ENCODE peak calls at places on chromosomes 3 and 15, in six cellular contexts. One of them, this sample, is unnamed.

GRCh38 chr15:77107531-77108355 is 36.8 kb upstream of the TSPAN3 start:
- DNase-seq in tibial nerve: peak
- DNase-seq in esophagus squamous epithelium: no peak
- DNase-seq in IMR-90: peak
- DNase-seq in body of pancreas: peak
- DNase-seq in GM12892: no peak
- DNase-seq in this sample: peak

GRCh38 chr15:72968531-72968922 is 83.7 kb upstream of the NEO1 start:
- DNase-seq in GM12892: no peak
- DNase-seq in esophagus squamous epithelium: no peak
- DNase-seq in tibial nerve: no peak
- DNase-seq in IMR-90: no peak
- DNase-seq in body of pancreas: peak
- DNase-seq in this sample: no peak

GRCh38 chr3:148911173-148911572 is 46.1 kb downstream of the CPA3 start:
- DNase-seq in IMR-90: no peak
- DNase-seq in esophagus squamous epithelium: no peak
- DNase-seq in GM12892: no peak
- DNase-seq in body of pancreas: no peak
- DNase-seq in tibial nerve: no peak
- DNase-seq in this sample: peak

GRCh38 chr3:30342319-30343060 is 263.9 kb upstream of the TGFBR2 start:
- DNase-seq in IMR-90: peak
- DNase-seq in tibial nerve: no peak
- DNase-seq in esophagus squamous epithelium: no peak
- DNase-seq in body of pancreas: peak
- DNase-seq in GM12892: no peak
- DNase-seq in this sample: no peak

GRCh38 chr3:137013955-137014688 is 56.3 kb downstream of the IL20RB start:
- DNase-seq in tibial nerve: peak
- DNase-seq in IMR-90: peak
- DNase-seq in esophagus squamous epithelium: peak
- DNase-seq in GM12892: peak
- DNase-seq in body of pancreas: peak
- DNase-seq in this sample: peak

GRCh38 chr3:72345237-72345878 is 502.9 kb downstream of the SHQ1 start:
- DNase-seq in GM12892: no peak
- DNase-seq in IMR-90: no peak
- DNase-seq in esophagus squamous epithelium: no peak
- DNase-seq in body of pancreas: no peak
- DNase-seq in tibial nerve: no peak
- DNase-seq in this sample: no peak

GRCh38 chr3:67048067-67048715 is 50.1 kb downstream of the KBTBD8 start:
- DNase-seq in body of pancreas: no peak
- DNase-seq in esophagus squamous epithelium: no peak
- DNase-seq in GM12892: no peak
- DNase-seq in tibial nerve: no peak
- DNase-seq in IMR-90: no peak
- DNase-seq in this sample: no peak

GRCh38 chr15:25682349-25682748 is 180.8 kb downstream of the ATP10A start:
- DNase-seq in body of pancreas: no peak
- DNase-seq in tibial nerve: no peak
- DNase-seq in esophagus squamous epithelium: no peak
- DNase-seq in IMR-90: no peak
- DNase-seq in GM12892: no peak
- DNase-seq in this sample: no peak

GRCh38 chr3:45227946-45228345 is 1.9 kb upstream of the TMEM158 start:
- DNase-seq in IMR-90: no peak
- DNase-seq in GM12892: no peak
- DNase-seq in body of pancreas: no peak
- DNase-seq in tibial nerve: no peak
- DNase-seq in esophagus squamous epithelium: no peak
- DNase-seq in this sample: no peak

GRCh38 chr15:74933573-74933972 is 4.3 kb downstream of the COX5A start:
- DNase-seq in tibial nerve: no peak
- DNase-seq in body of pancreas: no peak
- DNase-seq in esophagus squamous epithelium: no peak
- DNase-seq in GM12892: no peak
- DNase-seq in IMR-90: no peak
- DNase-seq in this sample: no peak

GRCh38 chr15:74937226-74937601 is 659 bp downstream of the COX5A start:
- DNase-seq in body of pancreas: no peak
- DNase-seq in esophagus squamous epithelium: no peak
- DNase-seq in tibial nerve: no peak
- DNase-seq in IMR-90: no peak
- DNase-seq in GM12892: no peak
- DNase-seq in this sample: no peak

DNA sequence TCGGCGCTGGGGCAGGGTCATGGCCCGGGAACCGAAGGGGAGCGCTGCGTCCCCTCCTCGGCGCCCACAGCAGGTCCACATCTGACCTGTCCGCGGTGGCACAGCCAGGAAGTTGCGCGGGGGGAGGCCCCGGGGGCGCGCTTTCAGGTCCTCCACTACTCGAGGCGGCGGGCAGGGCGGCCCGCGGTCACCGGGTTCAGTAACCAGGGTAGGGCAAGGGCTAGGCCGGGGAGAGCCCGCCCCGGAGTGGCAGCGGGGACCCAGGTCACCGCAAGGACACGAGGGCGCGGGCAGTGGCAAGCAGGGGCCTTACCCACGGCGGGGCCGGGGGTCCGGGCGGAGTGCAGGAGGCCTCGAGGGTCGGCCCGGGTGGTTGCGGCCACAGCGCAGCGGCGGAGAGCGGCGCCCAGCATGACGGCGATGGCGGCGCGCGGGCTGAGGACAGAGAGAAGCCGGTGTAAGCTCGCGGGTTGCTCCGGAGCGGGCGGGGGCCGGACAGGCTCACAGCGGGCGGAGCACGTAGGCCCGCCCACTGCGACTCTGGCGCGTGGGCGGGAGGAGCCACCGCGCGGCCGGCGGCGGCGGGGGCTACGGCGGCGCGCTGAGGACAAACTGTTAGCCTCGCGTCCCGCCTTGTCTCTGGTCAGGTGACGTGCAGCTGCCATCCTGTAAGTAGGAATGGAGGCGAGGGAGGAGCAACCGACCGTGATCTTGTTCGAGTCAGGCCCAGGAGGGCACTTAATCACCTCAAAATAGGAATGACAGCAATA is at the start of gene COX5A:
- DNase-seq in GM12892: peak
- DNase-seq in body of pancreas: peak
- DNase-seq in IMR-90: peak
- DNase-seq in esophagus squamous epithelium: peak
- DNase-seq in tibial nerve: peak
- DNase-seq in this sample: peak
- TF ChIP-seq POLR2A in GM12892: peak
- TF ChIP-seq POLR2A in body of pancreas: peak
- TF ChIP-seq POLR2A in IMR-90: peak
- TF ChIP-seq POLR2A in esophagus squamous epithelium: no peak
- TF ChIP-seq POLR2A in tibial nerve: peak
- TF ChIP-seq POLR2A in this sample: peak

GRCh38 chr15:101429646-101430045 is 59.9 kb downstream of the PCSK6 start:
- DNase-seq in tibial nerve: no peak
- DNase-seq in IMR-90: no peak
- DNase-seq in body of pancreas: no peak
- DNase-seq in GM12892: no peak
- DNase-seq in esophagus squamous epithelium: no peak
- DNase-seq in this sample: no peak

GRCh38 chr15:101433396-101433795 is 56.1 kb downstream of the PCSK6 start:
- DNase-seq in esophagus squamous epithelium: no peak
- DNase-seq in IMR-90: no peak
- DNase-seq in GM12892: no peak
- DNase-seq in body of pancreas: no peak
- DNase-seq in tibial nerve: no peak
- DNase-seq in this sample: no peak

GRCh38 chr15:101431748-101432147 is 57.8 kb downstream of the PCSK6 start:
- DNase-seq in body of pancreas: no peak
- DNase-seq in esophagus squamous epithelium: no peak
- DNase-seq in IMR-90: no peak
- DNase-seq in tibial nerve: no peak
- DNase-seq in GM12892: no peak
- DNase-seq in this sample: no peak

GRCh38 chr15:101432982-101433381 is 56.5 kb downstream of the PCSK6 start:
- DNase-seq in tibial nerve: no peak
- DNase-seq in IMR-90: no peak
- DNase-seq in esophagus squamous epithelium: no peak
- DNase-seq in body of pancreas: no peak
- DNase-seq in GM12892: no peak
- DNase-seq in this sample: no peak

DNA sequence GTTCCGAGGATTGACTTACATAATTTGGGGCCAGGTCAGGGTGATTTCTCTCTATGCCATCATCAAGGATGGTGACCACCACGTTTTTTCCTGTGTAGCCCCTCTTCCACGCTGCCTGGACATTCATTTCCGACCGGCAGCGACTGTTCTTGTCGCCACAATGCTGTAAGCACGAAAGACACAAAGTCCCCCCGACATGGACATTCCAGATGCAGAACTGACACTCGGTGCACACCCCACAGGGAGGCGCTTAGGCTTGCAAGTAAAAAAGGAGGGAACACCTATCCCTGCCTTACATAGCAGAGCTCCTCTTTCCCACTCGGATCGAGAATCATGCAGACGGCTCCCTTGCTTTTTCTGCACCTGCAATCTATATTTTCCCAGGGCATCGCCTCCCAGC is 58.2 kb downstream of the PCSK6 start:
- DNase-seq in body of pancreas: no peak
- DNase-seq in GM12892: no peak
- DNase-seq in tibial nerve: no peak
- DNase-seq in esophagus squamous epithelium: no peak
- DNase-seq in IMR-90: no peak
- DNase-seq in this sample: no peak
- TF ChIP-seq POLR2A in body of pancreas: no peak
- TF ChIP-seq POLR2A in GM12892: no peak
- TF ChIP-seq POLR2A in tibial nerve: no peak
- TF ChIP-seq POLR2A in esophagus squamous epithelium: no peak
- TF ChIP-seq POLR2A in IMR-90: no peak
- TF ChIP-seq POLR2A in this sample: no peak

GRCh38 chr3:101850327-101851048 is 1.2 kb downstream of the NFKBIZ start:
- DNase-seq in GM12892: no peak
- DNase-seq in body of pancreas: peak
- DNase-seq in IMR-90: peak
- DNase-seq in tibial nerve: no peak
- DNase-seq in esophagus squamous epithelium: no peak
- DNase-seq in this sample: no peak

GRCh38 chr3:101849714-101850326 is 506 bp downstream of the NFKBIZ start:
- DNase-seq in IMR-90: no peak
- DNase-seq in GM12892: no peak
- DNase-seq in tibial nerve: peak
- DNase-seq in esophagus squamous epithelium: peak
- DNase-seq in body of pancreas: peak
- DNase-seq in this sample: no peak

GRCh38 chr3:101847328-101847727 is 2.0 kb upstream of the NFKBIZ start:
- DNase-seq in IMR-90: no peak
- DNase-seq in body of pancreas: no peak
- DNase-seq in esophagus squamous epithelium: no peak
- DNase-seq in tibial nerve: no peak
- DNase-seq in GM12892: no peak
- DNase-seq in this sample: no peak

GRCh38 chr3:101848326-101848725 is 988 bp upstream of the NFKBIZ start:
- DNase-seq in GM12892: no peak
- DNase-seq in tibial nerve: no peak
- DNase-seq in IMR-90: no peak
- DNase-seq in body of pancreas: no peak
- DNase-seq in esophagus squamous epithelium: no peak
- DNase-seq in this sample: no peak

GRCh38 chr3:101848754-101849713 is at the start of gene NFKBIZ:
- DNase-seq in IMR-90: peak
- DNase-seq in tibial nerve: peak
- DNase-seq in body of pancreas: peak
- DNase-seq in esophagus squamous epithelium: peak
- DNase-seq in GM12892: peak
- DNase-seq in this sample: peak
- TF ChIP-seq POLR2A in IMR-90: peak
- TF ChIP-seq POLR2A in tibial nerve: peak
- TF ChIP-seq POLR2A in body of pancreas: peak
- TF ChIP-seq POLR2A in esophagus squamous epithelium: no peak
- TF ChIP-seq POLR2A in GM12892: peak
- TF ChIP-seq POLR2A in this sample: peak

GRCh38 chr15:69452702-69453513 is at the start of gene RPLP1:
- DNase-seq in body of pancreas: peak
- DNase-seq in IMR-90: peak
- DNase-seq in tibial nerve: peak
- DNase-seq in GM12892: peak
- DNase-seq in esophagus squamous epithelium: peak
- DNase-seq in this sample: peak
- TF ChIP-seq POLR2A in body of pancreas: peak
- TF ChIP-seq POLR2A in IMR-90: peak
- TF ChIP-seq POLR2A in tibial nerve: peak
- TF ChIP-seq POLR2A in GM12892: peak
- TF ChIP-seq POLR2A in esophagus squamous epithelium: no peak
- TF ChIP-seq POLR2A in this sample: peak

GRCh38 chr15:101310163-101310480 is 15.1 kb upstream of the SNRPA1 start:
- DNase-seq in IMR-90: no peak
- DNase-seq in tibial nerve: no peak
- DNase-seq in body of pancreas: no peak
- DNase-seq in GM12892: no peak
- DNase-seq in esophagus squamous epithelium: no peak
- DNase-seq in this sample: no peak
- TF ChIP-seq POLR2A in IMR-90: no peak
- TF ChIP-seq POLR2A in tibial nerve: no peak
- TF ChIP-seq POLR2A in body of pancreas: no peak
- TF ChIP-seq POLR2A in GM12892: no peak
- TF ChIP-seq POLR2A in esophagus squamous epithelium: no peak
- TF ChIP-seq POLR2A in this sample: no peak

GRCh38 chr3:161559177-161559998 is 62.8 kb downstream of the OTOL1 start:
- DNase-seq in tibial nerve: no peak
- DNase-seq in body of pancreas: peak
- DNase-seq in IMR-90: peak
- DNase-seq in esophagus squamous epithelium: no peak
- DNase-seq in GM12892: no peak
- DNase-seq in this sample: no peak
- TF ChIP-seq POLR2A in tibial nerve: no peak
- TF ChIP-seq POLR2A in body of pancreas: no peak
- TF ChIP-seq POLR2A in IMR-90: no peak
- TF ChIP-seq POLR2A in esophagus squamous epithelium: no peak
- TF ChIP-seq POLR2A in GM12892: no peak
- TF ChIP-seq POLR2A in this sample: no peak

This sample was measured in H54.